ENCODE peak calls at places on chromosomes 11 and 22, in seven cellular contexts. D, Z, G, S, O, T and N are unnamed samples.

GRCh38 chr11:2318707-2319106 is 16.9 kb downstream of the TSPAN32 start:
- DNase-seq in Z (no peak), S (no peak), T (no peak), G (no peak), O (no peak), D (peak; percentile 29), N (no peak)

GRCh38 chr11:20125927-20126326 is 34.3 kb downstream of the DBX1 start:
- DNase-seq in S (no peak), Z (no peak), D (no peak), O (no peak), T (no peak), G (no peak), N (no peak)

GRCh38 chr22:31442768-31443489 is 43.5 kb downstream of the DRG1 start:
- DNase-seq in D (no peak), G (no peak), Z (no peak), T (no peak), O (no peak), S (no peak), N (no peak)

GRCh38 chr11:110531056-110531756 is 101.5 kb downstream of the FDX1 start:
- DNase-seq in D (no peak), S (no peak), G (no peak), T (no peak), Z (no peak), O (no peak), N (peak; percentile 63)

GRCh38 chr22:46280999-46281623 is 13.3 kb downstream of the TTC38 start:
- DNase-seq in T (no peak), G (peak; percentile 62), O (no peak), S (no peak), D (peak; percentile 86), Z (no peak), N (no peak)

GRCh38 chr22:49400136-49400865 is 427.4 kb downstream of the BRD1 start:
- DNase-seq in S (no peak), G (no peak), T (no peak), Z (no peak), O (no peak), D (peak; percentile 70), N (no peak)

GRCh38 chr11:125365196-125365931 is 130.7 kb downstream of the FEZ1 start:
- DNase-seq in Z (no peak), T (no peak), G (no peak), S (no peak), O (no peak), D (no peak), N (no peak)

GRCh38 chr11:613369-613968 is 2.3 kb downstream of the IRF7 start:
- DNase-seq in O (no peak), Z (peak; percentile 87), S (peak; percentile 62), G (peak; percentile 83), D (peak; percentile 93), T (peak; percentile 57), N (no peak)

GRCh38 chr11:71240865-71241691 is 11.3 kb downstream of the SHANK2 start:
- DNase-seq in S (peak; percentile 70), G (no peak), O (no peak), Z (no peak), D (peak; percentile 59), T (no peak), N (peak; percentile 45)

GRCh38 chr11:11279956-11280689 is 72.9 kb downstream of the CSNK2A3 start:
- DNase-seq in T (no peak), G (no peak), Z (no peak), D (peak; percentile 44), S (no peak), O (no peak), N (no peak)

GRCh38 chr11:76620471-76620870 is 50.1 kb downstream of the LRRC32 start:
- DNase-seq in T (no peak), G (peak; percentile 23), Z (no peak), O (no peak), S (no peak), D (no peak), N (no peak)

GRCh38 chr22:37161442-37161841 is 11.7 kb upstream of the IL2RB start:
- DNase-seq in O (no peak), G (no peak), D (peak; percentile 44), T (no peak), Z (no peak), S (no peak), N (no peak)
- H3K27ac ChIP-seq in O (no peak overlapping the region), G (no peak overlapping the region), D (no peak overlapping the region), T (no peak overlapping the region), Z (no peak overlapping the region), S (no peak overlapping the region), N (no peak overlapping the region)

GRCh38 chr11:94602430-94603372 is 35.5 kb downstream of the PIWIL4 start:
- DNase-seq in O (no peak), S (peak; percentile 82), T (peak; percentile 22), D (no peak), G (no peak), Z (no peak), N (peak; percentile 39)
- TF ChIP-seq CTCF in O (no peak), S (no peak), T (no peak), D (no peak), G (no peak), Z (peak; percentile 67), N (no peak)

GRCh38 chr11:55806248-55806647 is 4.9 kb upstream of the OR5L1 start:
- DNase-seq in Z (no peak), S (no peak), G (no peak), O (no peak), T (no peak), D (no peak), N (no peak)

GRCh38 chr11:55811067-55811466 is at the start of gene OR5L1:
- DNase-seq in Z (no peak), G (no peak), S (no peak), T (no peak), D (no peak), O (no peak), N (no peak)
- H3K9me3 ChIP-seq in Z (no peaks in the 10 kb centered on the region), G (no peaks in the 10 kb centered on the region), S (no peaks in the 10 kb centered on the region), T (no peaks in the 10 kb centered on the region), D (peaks cover 51% of the 10 kb centered on the region), O (peaks cover 4% of the 10 kb centered on the region), N (no peaks in the 10 kb centered on the region)

DNA sequence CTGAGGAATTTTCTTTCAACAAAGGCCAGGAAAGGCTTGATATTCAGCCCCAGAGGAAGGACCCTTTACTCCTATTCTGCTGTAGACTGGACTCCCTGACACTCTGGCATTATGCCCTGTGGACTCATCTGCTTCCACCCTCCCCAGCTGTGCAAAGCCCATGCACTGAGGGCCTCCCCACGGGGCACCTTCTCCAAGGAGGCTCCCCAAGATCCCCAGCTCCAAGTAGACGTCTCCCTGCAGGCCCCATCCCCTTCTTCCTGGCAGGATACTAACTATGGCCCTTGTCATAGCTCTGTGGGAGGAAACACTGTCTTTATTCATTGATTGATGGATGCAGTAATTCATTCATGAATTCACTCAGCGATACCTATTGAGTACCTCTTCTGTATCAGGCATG is 15.3 kb upstream of the APOL6 start:
- DNase-seq in Z (no peak), T (no peak), O (no peak), D (peak; percentile 28), S (no peak), G (peak; percentile 40), N (peak; percentile 8)
- H3K27ac ChIP-seq in Z (no peak overlapping the region), T (no peak overlapping the region), O (no peak overlapping the region), D (no peak overlapping the region), S (no peak overlapping the region), G (no peak overlapping the region), N (no peak overlapping the region)